ENCODE peak calls at places on chromosomes 5 and 9, in nine cellular contexts. L, R, W, M, G, Y, E, I and V are unnamed samples.

GRCh38 chr9:37464426-37465248 is 613 bp downstream of the ZBTB5 start:
- DNase-seq in L (peak; percentile 73), R (peak; percentile 85), W (no peak), M (peak; percentile 57), G (peak; percentile 89), Y (peak; percentile 43), E (peak; percentile 82), I (no peak), V (peak; percentile 85)

GRCh38 chr9:109918359-109919163 is 138.6 kb downstream of the PALM2AKAP2 start:
- DNase-seq in L (peak; percentile 15), R (no peak), W (no peak), M (no peak), G (no peak), Y (peak; percentile 45), E (peak; percentile 69), I (no peak), V (no peak)

GRCh38 chr9:115400801-115401200 is 282.8 kb upstream of the TNC start:
- DNase-seq in L (no peak), R (no peak), W (no peak), M (no peak), G (no peak), Y (no peak), E (no peak), I (no peak), V (no peak)

GRCh38 chr5:36573441-36573840 is 33.0 kb upstream of the SLC1A3 start:
- DNase-seq in L (no peak), R (no peak), W (no peak), M (no peak), G (no peak), Y (no peak), E (no peak), I (no peak), V (no peak)

GRCh38 chr5:154899107-154899816 is 38.7 kb downstream of the GEMIN5 start:
- DNase-seq in L (no peak), R (no peak), W (no peak), M (no peak), G (peak; percentile 75), Y (no peak), E (no peak), I (no peak), V (no peak)

GRCh38 chr5:179734536-179735164 is 2.0 kb downstream of the MAML1 start:
- DNase-seq in L (no peak), R (no peak), W (no peak), M (no peak), G (no peak), Y (no peak), E (no peak), I (no peak), V (peak; percentile 35)

GRCh38 chr9:128555180-128555721 is 2.9 kb downstream of the SPTAN1 start:
- DNase-seq in L (no peak), R (no peak), W (peak; percentile 37), M (no peak), G (no peak), Y (no peak), E (no peak), I (peak; percentile 85), V (no peak)

GRCh38 chr5:115423051-115423450 is 121.5 kb downstream of the FEM1C start:
- DNase-seq in L (no peak), R (no peak), W (no peak), M (no peak), G (no peak), Y (no peak), E (no peak), I (no peak), V (no peak)

GRCh38 chr5:43152946-43153345 is 32.2 kb downstream of the ZNF131 start:
- DNase-seq in L (no peak), R (no peak), W (no peak), M (no peak), G (no peak), Y (no peak), E (no peak), I (no peak), V (no peak)

GRCh38 chr9:129102791-129103594 is 7.6 kb downstream of the CRAT start:
- DNase-seq in L (no peak), R (peak; percentile 82), W (peak; percentile 85), M (no peak), G (peak; percentile 62), Y (peak; percentile 66), E (peak; percentile 63), I (peak; percentile 61), V (no peak)